ENCODE peak calls at places on chromosome 20, in six cellular contexts. G is K562, U is dorsolateral prefrontal cortex, T is esophagus squamous epithelium, C is lower lobe of right lung, Y is body of pancreas. L is an unnamed sample. For H3K27me3, the result is how much of the 10 kb centered on the place peaks cover.

GRCh38 chr20:48286571-48287551 is 501.6 kb upstream of the SULF2 start:
- DNase-seq in U (no peak), C (no peak), G (no peak), Y (no peak), T (no peak), L (no peak)

GRCh38 chr20:32522775-32523612 is 62.1 kb downstream of the NOL4L start:
- DNase-seq in C (peak), Y (no peak), T (no peak), U (no peak), G (no peak), L (no peak)

GRCh38 chr20:50187403-50188051 is 3.1 kb upstream of the CEBPB start:
- DNase-seq in C (peak), Y (peak), G (peak), U (peak), T (no peak), L (no peak)

GRCh38 chr20:32067234-32067821 is 15.3 kb downstream of the HCK start:
- DNase-seq in Y (no peak), C (no peak), T (no peak), U (no peak), G (no peak), L (no peak)

GRCh38 chr20:35801865-35802264 is 30.1 kb downstream of the PHF20 start:
- DNase-seq in T (no peak), G (no peak), Y (no peak), U (no peak), C (no peak), L (no peak)

GRCh38 chr20:32539063-32539816 is 45.9 kb downstream of the NOL4L start:
- DNase-seq in U (no peak), T (no peak), Y (no peak), G (no peak), C (no peak), L (no peak)

GRCh38 chr20:48697845-48698491 is 129.8 kb downstream of the PREX1 start:
- DNase-seq in G (no peak), U (peak), T (no peak), C (peak), Y (peak), L (no peak)

GRCh38 chr20:1623501-1624250 is 3.9 kb upstream of the SIRPB1 start:
- DNase-seq in C (no peak), Y (no peak), T (no peak), G (no peak), U (no peak), L (no peak)

GRCh38 chr20:57654998-57655811 is 35.0 kb upstream of the ZBP1 start:
- DNase-seq in T (no peak), C (peak), U (peak), Y (peak), G (no peak), L (peak)

GRCh38 chr20:8578191-8578690 is 446.2 kb downstream of the PLCB1 start:
- DNase-seq in T (no peak), U (no peak), C (no peak), G (no peak), Y (no peak), L (no peak)

GRCh38 chr20:4070323-4071176 is 55.2 kb upstream of the RNF24 start:
- DNase-seq in G (no peak), C (no peak), U (no peak), T (no peak), Y (no peak), L (no peak)

GRCh38 chr20:37969949-37970855 is 63.1 kb downstream of the TTI1 start:
- DNase-seq in G (no peak), Y (no peak), U (no peak), C (no peak), T (no peak), L (peak)

GRCh38 chr20:10034717-10035571 is at the start of gene ANKEF1:
- DNase-seq in G (peak), U (peak), T (peak), Y (peak), C (peak), L (peak)

GRCh38 chr20:48690888-48691287 is 136.9 kb downstream of the PREX1 start:
- DNase-seq in T (no peak), U (peak), G (peak), Y (no peak), C (no peak), L (no peak)

DNA sequence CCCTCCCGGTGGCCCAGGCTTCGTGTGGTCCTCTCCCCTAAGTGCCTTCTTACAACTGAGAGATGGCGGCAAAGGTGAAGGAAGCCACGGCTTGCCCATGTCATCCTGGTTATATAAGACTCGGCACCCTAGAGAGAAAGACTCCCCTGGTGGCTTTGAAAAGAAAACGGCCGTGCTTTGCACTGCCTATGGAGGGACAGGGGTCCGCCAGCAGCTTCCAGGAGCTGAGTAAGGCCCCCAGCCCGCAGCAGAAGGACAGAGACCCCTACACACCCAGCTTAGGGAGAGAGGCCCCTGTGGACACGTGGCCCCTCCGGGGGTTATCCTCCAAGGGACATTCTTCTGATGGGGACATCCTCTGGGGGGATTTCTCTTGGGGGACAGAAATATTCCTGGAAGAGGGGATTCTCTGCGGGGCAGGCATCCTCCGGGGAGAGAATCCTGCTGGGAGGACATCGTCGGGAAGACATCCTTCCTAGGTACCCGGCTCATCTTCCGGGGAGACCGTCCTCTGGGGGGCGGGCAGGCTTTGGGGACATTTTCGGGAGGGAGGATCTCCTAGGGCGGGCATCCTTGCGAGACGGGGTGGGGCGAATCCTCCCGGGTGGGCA is 509 bp upstream of the OGFR start:
- DNase-seq in G (no peak), Y (no peak), C (no peak), T (no peak), U (no peak), L (no peak)
- TF ChIP-seq CTCF in G (no peak), Y (no peak), C (no peak), T (peak), U (peak), L (no peak)

GRCh38 chr20:21706345-21707195 is 1.1 kb downstream of the PAX1 start:
- DNase-seq in Y (no peak), G (no peak), U (no peak), T (no peak), C (no peak), L (no peak)

GRCh38 chr20:21709535-21709904 is 4.1 kb downstream of the PAX1 start:
- DNase-seq in U (no peak), T (no peak), G (no peak), Y (no peak), C (no peak), L (no peak)

GRCh38 chr20:21708738-21709534 is 3.5 kb downstream of the PAX1 start:
- DNase-seq in Y (no peak), G (no peak), C (no peak), T (no peak), U (no peak), L (no peak)

GRCh38 chr20:21707267-21707666 is 1.8 kb downstream of the PAX1 start:
- DNase-seq in U (no peak), G (no peak), C (no peak), T (no peak), Y (no peak), L (no peak)

GRCh38 chr20:21707999-21708737 is 2.7 kb downstream of the PAX1 start:
- DNase-seq in G (no peak), C (no peak), Y (no peak), U (no peak), T (no peak), L (no peak)
- H3K27me3 ChIP-seq in G (under half), C (half or more), Y (under half), U (half or more), T (under half), L (half or more)

GRCh38 chr20:40320612-40321011 is 368.4 kb downstream of the MAFB start:
- DNase-seq in U (no peak), C (no peak), G (no peak), Y (no peak), T (no peak), L (no peak)
- TF ChIP-seq CTCF in U (no peak), C (no peak), G (no peak), Y (no peak), T (no peak), L (no peak)

DNA sequence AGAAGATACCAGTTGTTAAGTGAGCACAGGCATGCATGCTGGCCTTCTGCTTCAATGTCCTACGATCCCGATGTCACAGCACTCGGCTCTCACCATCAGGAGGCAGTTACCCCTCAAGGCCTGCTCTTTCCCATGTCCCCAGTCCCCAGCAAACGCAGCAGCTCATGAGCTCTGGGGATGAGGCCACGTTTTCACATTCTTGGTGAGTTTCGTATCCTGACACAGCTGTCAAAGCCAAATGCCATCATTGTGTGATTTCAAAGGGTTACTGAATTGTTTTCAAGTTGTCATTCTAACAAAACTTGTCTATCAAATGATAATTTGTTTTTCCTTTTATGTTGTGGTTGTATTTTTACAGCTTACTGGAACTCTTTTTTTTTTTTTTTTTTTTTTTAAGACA is 226.9 kb upstream of the KCNG1 start:
- DNase-seq in G (no peak), U (no peak), C (no peak), Y (no peak), T (no peak), L (no peak)
- H3K27me3 ChIP-seq in G (under half), U (under half), C (under half), Y (under half), T (under half), L (under half)

DNA sequence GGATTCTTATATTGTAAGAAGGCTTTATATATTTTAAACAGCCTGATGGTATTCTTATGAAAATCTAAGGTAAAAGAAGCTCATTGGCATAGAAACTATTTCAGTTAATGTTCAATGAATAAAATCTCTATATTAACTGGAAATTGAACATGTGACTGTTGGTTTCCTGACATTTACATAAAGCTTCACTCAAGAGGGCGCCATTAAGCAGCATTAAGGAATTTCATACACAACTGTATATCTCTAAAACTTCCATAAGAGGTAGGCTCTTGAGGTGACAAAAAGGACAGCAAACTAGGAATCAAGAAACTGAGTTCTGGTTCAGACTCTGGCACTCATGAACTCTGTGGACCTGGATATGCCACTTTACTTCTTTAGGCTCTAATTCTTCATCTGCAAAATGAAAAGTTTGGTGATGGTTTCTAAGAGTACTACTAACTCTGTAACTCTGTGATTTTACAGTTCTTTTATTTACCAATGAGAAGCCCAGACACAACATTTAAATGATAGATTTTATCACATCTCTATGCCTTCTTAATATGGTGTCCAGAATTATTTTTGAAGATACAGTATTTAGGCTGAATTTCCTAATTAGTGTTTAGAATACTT is 147.5 kb downstream of the FLRT3 start:
- DNase-seq in Y (no peak), C (no peak), T (no peak), G (no peak), U (no peak), L (no peak)
- TF ChIP-seq CTCF in Y (peak), C (no peak), T (no peak), G (no peak), U (no peak), L (no peak)

GRCh38 chr20:61631770-61632169 is 379.7 kb downstream of the CDH4 start:
- DNase-seq in T (no peak), G (peak), U (no peak), C (no peak), Y (no peak), L (no peak)

GRCh38 chr20:61630816-61631215 is 378.8 kb downstream of the CDH4 start:
- DNase-seq in C (no peak), U (no peak), T (no peak), G (no peak), Y (no peak), L (no peak)

GRCh38 chr20:61628901-61629300 is 376.8 kb downstream of the CDH4 start:
- DNase-seq in T (no peak), G (no peak), Y (no peak), U (peak), C (no peak), L (no peak)

GRCh38 chr20:61629361-61630239 is 377.5 kb downstream of the CDH4 start:
- DNase-seq in U (no peak), T (no peak), Y (no peak), G (no peak), C (no peak), L (no peak)

DNA sequence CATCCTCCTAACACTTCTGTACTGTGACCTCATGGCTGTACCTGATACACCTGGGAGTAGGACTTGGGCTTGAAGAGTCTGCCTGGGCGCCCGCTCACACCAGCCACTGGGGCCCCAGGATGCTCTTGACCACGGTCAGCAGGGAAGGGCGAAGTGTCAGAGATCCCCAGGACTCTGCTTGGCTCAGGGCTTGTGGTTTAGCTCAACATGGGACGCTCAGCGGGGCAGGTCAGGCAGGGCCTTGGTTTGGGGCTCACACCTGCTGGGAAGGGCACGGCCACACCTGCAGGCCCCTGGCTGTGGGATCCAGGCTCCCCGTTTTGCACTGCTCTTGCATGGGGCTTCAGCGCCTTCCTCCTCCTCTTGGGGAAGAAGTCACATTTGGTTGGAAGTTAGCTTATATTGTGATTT is 378.2 kb downstream of the CDH4 start:
- DNase-seq in G (no peak), U (no peak), C (no peak), Y (no peak), T (no peak), L (no peak)
- H3K27me3 ChIP-seq in G (half or more), U (under half), C (under half), Y (under half), T (under half), L (under half)

DNA sequence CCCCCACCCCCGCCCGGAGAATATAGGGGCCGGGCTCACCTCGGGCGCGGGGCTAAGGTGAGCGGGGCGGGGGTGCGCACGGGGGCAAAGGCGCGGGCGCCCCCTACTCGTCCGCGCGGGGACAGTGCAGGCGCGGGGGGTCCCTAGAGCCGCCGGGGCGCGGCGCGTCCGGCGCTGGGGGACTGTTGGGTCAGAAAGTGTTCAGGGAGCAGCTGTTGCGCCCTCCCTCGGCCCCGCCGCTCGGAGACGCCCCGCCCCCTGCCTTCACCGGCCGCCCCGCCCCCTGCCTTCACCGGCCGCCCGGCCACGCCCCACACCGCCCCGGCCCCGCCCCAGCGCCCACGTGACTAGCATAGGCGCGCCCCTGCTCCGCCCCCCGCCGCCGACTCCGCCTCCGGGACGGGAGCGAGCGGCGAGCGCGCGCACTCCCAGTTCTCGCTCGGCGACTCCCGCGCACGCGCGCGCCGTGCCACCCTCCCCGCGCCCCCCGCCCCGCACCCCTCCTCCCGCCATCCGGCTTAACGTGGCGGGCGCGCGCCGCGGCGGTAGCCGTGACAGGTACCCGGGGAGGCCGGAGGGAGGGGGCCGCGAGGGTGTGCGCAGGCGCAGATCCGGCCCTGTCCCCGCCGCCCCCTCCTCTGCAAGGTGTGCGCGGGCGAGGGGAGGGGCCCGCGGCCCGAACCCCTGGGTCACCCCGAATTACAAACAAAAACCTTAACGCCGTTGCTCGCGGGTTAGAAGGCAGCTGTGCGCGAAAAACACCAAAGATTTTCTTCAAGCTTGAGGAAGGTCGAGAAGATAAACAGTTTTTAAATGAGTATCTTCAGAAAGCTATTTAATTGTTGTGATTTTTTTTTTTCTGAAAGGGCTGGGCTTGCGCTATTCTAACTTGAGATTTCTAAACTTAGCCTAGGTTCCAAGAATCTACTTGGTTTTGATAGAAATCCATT is 704 bp upstream of the ZNF217 start:
- DNase-seq in G (peak), C (peak), U (peak), Y (peak), T (peak), L (peak)
- TF ChIP-seq CTCF in G (peak), C (peak), U (peak), Y (peak), T (no peak), L (no peak)

L was measured in suprapubic skin.